ENCODE peak calls at places on chromosomes 7 and 10, in six cellular contexts. M is tibial nerve, L is IMR-90, G is lower leg skin, J is breast epithelium, Z is heart left ventricle. A is an unnamed sample.

GRCh38 chr7:27189560-27190283 is 4.7 kb upstream of the HOXA11 start:
- DNase-seq in M (no peak), L (no peak), G (peak; percentile 80), J (no peak), Z (no peak), A (no peak)

GRCh38 chr7:74027683-74028320 is at the start of gene ELN:
- DNase-seq in M (peak; percentile 87), L (peak; percentile 43), G (peak; percentile 96), J (peak; percentile 66), Z (peak; percentile 89), A (no peak)

GRCh38 chr10:110864662-110865140 is 7.0 kb upstream of the PDCD4 start:
- DNase-seq in M (no peak), L (no peak), G (no peak), J (no peak), Z (no peak), A (no peak)

GRCh38 chr10:70691601-70692000 is 19.3 kb downstream of the ADAMTS14 start:
- DNase-seq in M (no peak), L (no peak), G (no peak), J (no peak), Z (peak; percentile 45), A (no peak)

GRCh38 chr10:117965984-117966383 is 80.8 kb downstream of the RAB11FIP2 start:
- DNase-seq in M (no peak), L (no peak), G (no peak), J (no peak), Z (no peak), A (no peak)

GRCh38 chr10:60270426-60270825 is 119.2 kb downstream of the ANK3 start:
- DNase-seq in M (no peak), L (peak; percentile 40), G (no peak), J (no peak), Z (no peak), A (no peak)

GRCh38 chr10:70474780-70475179 is 3.8 kb upstream of the PALD1 start:
- DNase-seq in M (no peak), L (no peak), G (no peak), J (no peak), Z (peak; percentile 12), A (no peak)

GRCh38 chr10:35650894-35651293 is 8.8 kb upstream of the FZD8 start:
- DNase-seq in M (no peak), L (no peak), G (no peak), J (no peak), Z (no peak), A (no peak)

GRCh38 chr7:138556771-138557484 is 96.9 kb downstream of the TRIM24 start:
- DNase-seq in M (no peak), L (no peak), G (no peak), J (no peak), Z (no peak), A (no peak)

GRCh38 chr10:55630491-55631056 is 730.5 kb downstream of the ZWINT start:
- DNase-seq in M (no peak), L (no peak), G (no peak), J (no peak), Z (no peak), A (no peak)

GRCh38 chr7:114835861-114836260 is 86.0 kb upstream of the MDFIC start:
- DNase-seq in M (no peak), L (no peak), G (no peak), J (no peak), Z (no peak), A (no peak)

GRCh38 chr10:31207636-31208035 is 111.4 kb upstream of the ZEB1 start:
- DNase-seq in M (no peak), L (peak; percentile 31), G (no peak), J (no peak), Z (no peak), A (no peak)

GRCh38 chr7:102234801-102235550 is 51.7 kb upstream of the SH2B2 start:
- DNase-seq in M (no peak), L (no peak), G (no peak), J (no peak), Z (no peak), A (no peak)

GRCh38 chr7:50349963-50350944 is 45.7 kb downstream of the IKZF1 start:
- DNase-seq in M (no peak), L (no peak), G (no peak), J (no peak), Z (no peak), A (no peak)

GRCh38 chr7:151837285-151838042 is 39.5 kb downstream of the PRKAG2 start:
- DNase-seq in M (no peak), L (no peak), G (no peak), J (no peak), Z (no peak), A (no peak)
- TF ChIP-seq POLR2A in M (no peak), L (no peak), G (no peak), J (no peak), Z (no peak), A (no peak)

GRCh38 chr10:27364028-27364427 is 123.4 kb upstream of the ACBD5 start:
- DNase-seq in M (no peak), L (no peak), G (no peak), J (no peak), Z (no peak), A (no peak)
- TF ChIP-seq POLR2A in M (no peak), L (no peak), G (no peak), J (no peak), Z (no peak), A (no peak)

GRCh38 chr10:90921906-90922305 is 1.0 kb upstream of the ANKRD1 start:
- DNase-seq in M (no peak), L (no peak), G (no peak), J (no peak), Z (no peak), A (no peak)

GRCh38 chr10:90923111-90923731 is 2.3 kb upstream of the ANKRD1 start:
- DNase-seq in M (no peak), L (no peak), G (no peak), J (no peak), Z (no peak), A (no peak)

GRCh38 chr10:90917968-90918318 is 2.9 kb downstream of the ANKRD1 start:
- DNase-seq in M (no peak), L (no peak), G (no peak), J (no peak), Z (no peak), A (no peak)

GRCh38 chr10:90919683-90920574 is 958 bp downstream of the ANKRD1 start:
- DNase-seq in M (no peak), L (no peak), G (no peak), J (no peak), Z (no peak), A (no peak)

GRCh38 chr10:90920986-90921643 is at the start of gene ANKRD1:
- DNase-seq in M (no peak), L (peak; percentile 87), G (no peak), J (no peak), Z (peak; percentile 69), A (no peak)
- TF ChIP-seq POLR2A in M (no peak), L (no peak), G (no peak), J (no peak), Z (no peak), A (no peak)

DNA sequence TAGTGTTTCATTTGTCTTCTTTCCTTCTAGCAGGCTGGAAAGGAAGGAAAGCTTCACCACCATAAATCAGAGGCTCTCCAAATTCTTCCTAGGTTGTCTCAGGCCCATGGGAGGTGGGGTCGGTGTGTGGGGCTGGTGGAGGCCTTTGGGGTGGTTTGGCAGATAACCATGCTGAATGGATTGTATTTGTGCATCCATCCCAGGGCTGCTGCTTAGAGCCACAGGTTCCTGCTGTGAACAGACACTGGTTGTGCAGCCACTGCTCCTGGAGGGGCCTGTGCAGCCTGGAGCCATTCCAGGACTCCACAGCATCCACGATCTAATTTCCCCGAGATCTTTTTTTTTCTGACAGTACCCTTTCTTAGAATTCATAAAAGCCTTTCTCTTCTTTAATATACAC is 741.8 kb downstream of the SUGCT start:
- DNase-seq in M (no peak), L (no peak), G (no peak), J (no peak), Z (no peak), A (no peak)
- TF ChIP-seq POLR2A in M (no peak), L (no peak), G (no peak), J (no peak), Z (no peak), A (no peak)

GRCh38 chr7:142854505-142855400 is at the start of gene EPHB6:
- DNase-seq in M (peak; percentile 77), L (peak; percentile 15), G (peak; percentile 97), J (peak; percentile 47), Z (peak; percentile 86), A (peak; percentile 88)
- TF ChIP-seq POLR2A in M (no peak), L (no peak), G (no peak), J (no peak), Z (no peak), A (peak; percentile 23)

GRCh38 chr7:99461221-99461620 is 4.7 kb downstream of the ATP5MF start:
- DNase-seq in M (no peak), L (no peak), G (no peak), J (no peak), Z (no peak), A (no peak)

GRCh38 chr7:99457646-99458493 is 8.1 kb downstream of the ATP5MF start:
- DNase-seq in M (no peak), L (no peak), G (no peak), J (no peak), Z (no peak), A (no peak)

GRCh38 chr7:99459087-99459486 is 6.9 kb downstream of the ATP5MF start:
- DNase-seq in M (no peak), L (no peak), G (no peak), J (no peak), Z (no peak), A (no peak)

GRCh38 chr7:99457050-99457645 is 8.8 kb downstream of the ATP5MF start:
- DNase-seq in M (no peak), L (no peak), G (no peak), J (no peak), Z (no peak), A (no peak)

DNA sequence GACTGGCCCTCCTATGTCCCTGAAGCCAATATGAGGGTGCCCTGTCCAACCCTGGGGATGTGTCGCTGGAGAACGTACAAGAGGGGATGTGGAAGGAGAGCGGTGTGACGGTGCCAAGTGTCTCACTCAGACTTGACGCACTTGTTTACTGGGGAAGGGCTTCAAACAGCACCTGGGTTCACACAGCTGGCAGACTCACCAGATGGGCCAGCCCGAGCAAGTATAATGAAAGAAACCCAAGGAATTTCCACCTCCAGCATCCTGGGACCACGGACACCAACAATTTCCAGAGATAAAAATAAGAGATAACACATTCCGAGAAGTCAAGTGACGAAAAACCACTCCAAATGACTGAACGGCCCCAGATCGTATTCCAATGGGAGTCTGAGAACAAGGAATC is 5.3 kb downstream of the ATP5MF start:
- DNase-seq in M (no peak), L (no peak), G (no peak), J (no peak), Z (no peak), A (no peak)
- TF ChIP-seq POLR2A in M (no peak), L (no peak), G (no peak), J (no peak), Z (no peak), A (no peak)

GRCh38 chr10:75502838-75503237 is 71.4 kb downstream of the LRMDA start:
- DNase-seq in M (no peak), L (no peak), G (no peak), J (no peak), Z (no peak), A (no peak)
- TF ChIP-seq POLR2A in M (no peak), L (no peak), G (no peak), J (no peak), Z (no peak), A (no peak)

GRCh38 chr10:132515811-132516726 is 21.5 kb upstream of the INPP5A start:
- DNase-seq in M (no peak), L (no peak), G (peak; percentile 86), J (no peak), Z (no peak), A (no peak)
- TF ChIP-seq POLR2A in M (no peak), L (no peak), G (no peak), J (no peak), Z (no peak), A (no peak)